ENCODE peak calls at places on chromosome 7, in five cellular contexts. Y is transverse colon, R is coronary artery, I is thyroid gland, M is GM12864. L is an unnamed sample.

GRCh38 chr7:157004050-157004838 is 6.2 kb downstream of the MNX1 start:
- DNase-seq in R (peak; percentile 40), Y (no peak), I (no peak), M (no peak), L (no peak)

GRCh38 chr7:1252543-1253090 is 19.9 kb downstream of the UNCX start:
- DNase-seq in I (no peak), Y (no peak), R (no peak), M (no peak), L (no peak)

GRCh38 chr7:77409005-77409738 is 7.0 kb downstream of the GSAP start:
- DNase-seq in Y (no peak), R (no peak), M (no peak), I (no peak), L (no peak)

GRCh38 chr7:43294080-43294630 is 181.7 kb downstream of the HECW1 start:
- DNase-seq in Y (no peak), M (no peak), I (no peak), R (no peak), L (peak; percentile 59)

GRCh38 chr7:18667466-18667865 is 171.9 kb downstream of the HDAC9 start:
- DNase-seq in Y (no peak), M (no peak), R (no peak), I (no peak), L (peak; percentile 66)

GRCh38 chr7:3649678-3650445 is 348.8 kb downstream of the SDK1 start:
- DNase-seq in I (no peak), R (no peak), M (no peak), Y (no peak), L (no peak)

GRCh38 chr7:374706-375490 is 84.9 kb downstream of the FOXL3 start:
- DNase-seq in M (no peak), I (no peak), Y (peak; percentile 5), R (peak; percentile 53), L (no peak)

GRCh38 chr7:13042605-13043236 is 355.3 kb downstream of the ARL4A start:
- DNase-seq in I (no peak), M (no peak), Y (no peak), R (no peak), L (no peak)

GRCh38 chr7:130136579-130137167 is 66.3 kb downstream of the KLHDC10 start:
- DNase-seq in Y (no peak), R (no peak), I (no peak), M (no peak), L (no peak)

GRCh38 chr7:135936497-135937217 is 40.5 kb downstream of the MTPN start:
- DNase-seq in Y (no peak), R (no peak), I (no peak), M (no peak), L (no peak)

GRCh38 chr7:27172823-27173411 is 1.2 kb downstream of the HOXA10 start:
- DNase-seq in I (no peak), M (no peak), Y (peak; percentile 80), R (no peak), L (no peak)

GRCh38 chr7:1697499-1698125 is 27.5 kb downstream of the ELFN1 start:
- DNase-seq in R (peak; percentile 57), M (no peak), Y (no peak), I (no peak), L (no peak)

GRCh38 chr7:103679156-103680132 is 233.4 kb upstream of the SLC26A5 start:
- DNase-seq in R (no peak), I (no peak), Y (no peak), M (no peak), L (no peak)

GRCh38 chr7:37489703-37490102 is 41.0 kb upstream of the ELMO1 start:
- DNase-seq in M (no peak), I (no peak), Y (no peak), R (no peak), L (no peak)

GRCh38 chr7:130639391-130639790 is 29.2 kb downstream of the COPG2 start:
- DNase-seq in R (no peak), I (no peak), M (no peak), Y (no peak), L (no peak)

GRCh38 chr7:131057524-131058065 is 270.1 kb upstream of the MKLN1 start:
- DNase-seq in R (no peak), M (no peak), Y (no peak), I (no peak), L (no peak)

GRCh38 chr7:47148541-47149207 is 433.2 kb downstream of the TNS3 start:
- DNase-seq in M (no peak), Y (no peak), I (no peak), R (no peak), L (no peak)

GRCh38 chr7:28626629-28627262 is 214.4 kb downstream of the CREB5 start:
- DNase-seq in R (no peak), I (peak; percentile 26), M (no peak), Y (no peak), L (no peak)

GRCh38 chr7:121339082-121339481 is 10.3 kb downstream of the WNT16 start:
- DNase-seq in Y (no peak), I (no peak), M (no peak), R (no peak), L (no peak)

GRCh38 chr7:44294325-44295069 is 30.9 kb downstream of the CAMK2B start:
- DNase-seq in I (no peak), R (no peak), Y (peak; percentile 3), M (no peak), L (no peak)

GRCh38 chr7:158525648-158526484 is 61.8 kb downstream of the PTPRN2 start:
- DNase-seq in I (no peak), R (no peak), Y (no peak), M (no peak), L (no peak)

GRCh38 chr7:117251687-117252086 is 71.2 kb downstream of the WNT2 start:
- DNase-seq in I (no peak), M (no peak), Y (no peak), R (no peak), L (no peak)

DNA sequence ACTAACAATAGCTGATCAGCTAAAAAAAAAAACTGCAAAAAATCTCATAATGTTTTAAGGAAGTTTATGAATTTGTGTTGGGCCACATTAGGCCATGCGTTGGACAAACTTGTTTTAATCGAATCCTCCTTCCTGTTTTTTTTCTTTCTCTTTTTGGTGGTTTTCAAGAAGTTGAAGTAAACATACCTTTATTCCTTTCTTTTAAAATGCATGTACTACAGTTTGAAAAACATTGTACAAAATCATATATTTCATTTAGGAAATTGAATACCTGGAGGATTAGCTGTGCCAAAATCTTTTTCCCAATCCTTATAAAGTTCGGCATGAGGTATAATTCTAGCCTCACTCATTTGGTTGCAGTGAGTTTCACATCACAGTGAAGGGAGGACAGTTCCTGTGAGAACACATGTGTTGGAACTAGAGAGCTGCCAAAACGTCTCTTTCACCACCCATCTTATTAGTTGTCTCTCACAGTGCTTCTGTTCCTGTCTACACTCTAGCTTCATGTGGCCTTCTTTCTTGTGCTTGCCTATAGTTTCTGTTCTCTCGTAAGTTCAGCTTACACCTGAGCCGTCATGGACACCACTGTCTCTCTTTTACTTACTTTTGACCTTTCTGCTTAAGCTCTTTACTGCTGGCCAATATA is 37.7 kb downstream of the ZNRF2 start:
- DNase-seq in M (peak; percentile 77), I (no peak), Y (no peak), R (no peak), L (no peak)
- TF ChIP-seq CTCF in M (no peak), I (no peak), Y (no peak), R (no peak), L (no peak)

GRCh38 chr7:92108821-92109220 is 25.5 kb downstream of the CYP51A1 start:
- DNase-seq in R (no peak), Y (no peak), I (no peak), M (no peak), L (no peak)
- H3K4me3 ChIP-seq in R (no peak overlapping the region), Y (no peak overlapping the region), I (no peak overlapping the region), M (no peak overlapping the region), L (no peak overlapping the region)

DNA sequence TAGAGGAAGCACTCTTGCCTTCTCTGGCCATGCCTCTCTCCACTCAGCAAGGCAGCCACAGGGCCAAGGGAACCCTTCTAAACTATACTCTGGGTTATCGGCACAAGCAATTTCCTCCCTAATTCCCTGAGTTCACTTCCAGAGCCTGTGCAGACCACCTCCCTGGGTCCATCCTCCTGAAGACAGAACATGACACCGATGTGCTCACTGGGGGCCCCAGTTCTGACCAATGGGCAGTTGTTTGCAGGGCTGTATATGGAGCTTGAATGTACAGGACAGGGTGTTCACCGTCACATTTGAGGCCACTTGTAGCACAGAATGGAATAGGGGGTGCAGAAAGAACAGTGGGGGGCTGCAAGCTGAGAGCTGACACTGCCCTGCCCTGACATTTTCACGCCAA is 77.7 kb downstream of the TFEC start:
- DNase-seq in M (no peak), Y (no peak), R (no peak), I (no peak), L (no peak)
- TF ChIP-seq CTCF in M (no peak), Y (no peak), R (no peak), I (no peak), L (no peak)

GRCh38 chr7:151700621-151701185 is 176.2 kb downstream of the PRKAG2 start:
- DNase-seq in I (no peak), M (no peak), R (no peak), Y (no peak), L (no peak)
- H3K4me3 ChIP-seq in I (no peak overlapping the region), M (no peak overlapping the region), R (no peak overlapping the region), Y (no peak overlapping the region), L (no peak overlapping the region)